ENCODE peak calls at places on chromosome 5, in nine cellular contexts. U, Q, E, X, Y, Z, M, H and K are unnamed samples. For H3K4me1 and H3K36me3, the result is how much of the 10 kb centered on the place peaks cover.

GRCh38 chr5:116088062-116088461 is 3.2 kb downstream of the COMMD10 start:
- DNase-seq in U (no peak), Q (no peak), Y (no peak), Z (no peak), E (no peak), H (no peak), X (no peak), M (no peak), K (no peak)

GRCh38 chr5:51373880-51374523 is 9.2 kb upstream of the ISL1 start:
- DNase-seq in H (no peak), U (no peak), X (no peak), Q (no peak), M (no peak), Z (no peak), Y (no peak), E (no peak), K (no peak)

GRCh38 chr5:122454522-122454921 is 142.5 kb downstream of the SNCAIP start:
- DNase-seq in E (no peak), Z (no peak), U (peak), X (no peak), Q (no peak), H (no peak), Y (no peak), M (no peak), K (no peak)

GRCh38 chr5:73440262-73440661 is 8.3 kb downstream of the FOXD1 start:
- DNase-seq in E (no peak), X (no peak), Q (no peak), H (no peak), U (no peak), M (no peak), Z (no peak), Y (no peak), K (no peak)

GRCh38 chr5:107563957-107564544 is 106.7 kb downstream of the EFNA5 start:
- DNase-seq in Q (no peak), E (no peak), X (peak), Y (no peak), M (peak), H (no peak), U (no peak), Z (no peak), K (no peak)

GRCh38 chr5:1875843-1876671 is 6.7 kb downstream of the IRX4 start:
- DNase-seq in Z (no peak), E (no peak), Y (no peak), M (no peak), X (no peak), Q (no peak), H (no peak), U (no peak), K (no peak)

GRCh38 chr5:151424892-151425523 is 22.4 kb upstream of the SLC36A1 start:
- DNase-seq in M (no peak), Y (no peak), U (no peak), E (no peak), Z (no peak), Q (no peak), H (no peak), X (no peak), K (no peak)

GRCh38 chr5:9617191-9617590 is 13.0 kb downstream of the TAS2R1 start:
- DNase-seq in H (no peak), U (no peak), Y (no peak), Z (no peak), Q (no peak), X (no peak), M (no peak), E (no peak), K (no peak)

GRCh38 chr5:168408561-168409321 is 77.5 kb upstream of the RARS1 start:
- DNase-seq in X (peak), Z (peak), Y (no peak), H (no peak), E (no peak), M (no peak), Q (no peak), U (no peak), K (no peak)

GRCh38 chr5:91212336-91213092 is 170.6 kb downstream of the ARRDC3 start:
- DNase-seq in U (peak), Z (peak), H (peak), M (no peak), E (no peak), Q (no peak), X (peak), Y (peak), K (no peak)

GRCh38 chr5:124692324-124692723 is 54.1 kb downstream of the ZNF608 start:
- DNase-seq in H (no peak), Q (no peak), E (no peak), M (no peak), X (peak), Y (no peak), Z (no peak), U (no peak), K (no peak)

GRCh38 chr5:29016067-29016466 is 1977.7 kb upstream of the CDH9 start:
- DNase-seq in M (peak), H (no peak), Z (no peak), U (no peak), Y (no peak), X (no peak), E (no peak), Q (no peak), K (no peak)

GRCh38 chr5:160083501-160083900 is 35.7 kb downstream of the PWWP2A start:
- DNase-seq in Y (no peak), M (no peak), U (no peak), H (no peak), X (no peak), Z (no peak), E (no peak), Q (no peak), K (no peak)

GRCh38 chr5:34866989-34867471 is 28.1 kb downstream of the TTC23L start:
- DNase-seq in H (no peak), M (no peak), Z (no peak), Y (no peak), X (no peak), E (no peak), Q (no peak), U (peak), K (no peak)

GRCh38 chr5:134070648-134070978 is 43.9 kb upstream of the TCF7 start:
- DNase-seq in X (no peak), U (no peak), E (no peak), H (no peak), Q (no peak), Y (no peak), Z (no peak), M (peak), K (no peak)

GRCh38 chr5:91074615-91075014 is 308.5 kb downstream of the ARRDC3 start:
- DNase-seq in H (no peak), M (no peak), Q (no peak), Z (no peak), U (no peak), E (no peak), Y (no peak), X (peak), K (no peak)

GRCh38 chr5:80655231-80655784 is 525 bp upstream of the DHFR start:
- DNase-seq in U (no peak), Q (no peak), E (no peak), M (peak), Y (no peak), X (peak), Z (no peak), H (no peak), K (no peak)

GRCh38 chr5:68544656-68545565 is 329.4 kb downstream of the PIK3R1 start:
- DNase-seq in Y (peak), Z (no peak), Q (no peak), U (peak), E (no peak), H (no peak), X (no peak), M (peak), K (no peak)
- H3K4me1 ChIP-seq in Y (under half), Z (under half), Q (under half), U (under half), E (under half), H (under half), X (under half), M (under half), K (under half)

GRCh38 chr5:83096660-83097334 is 19.4 kb downstream of the XRCC4 start:
- DNase-seq in Z (no peak), H (no peak), E (no peak), Y (no peak), M (no peak), Q (no peak), U (no peak), X (no peak), K (no peak)

GRCh38 chr5:83097582-83098265 is 20.4 kb downstream of the XRCC4 start:
- DNase-seq in E (no peak), U (no peak), Z (no peak), M (no peak), Q (no peak), H (no peak), Y (no peak), X (peak), K (no peak)

GRCh38 chr5:83101514-83101913 is 24.2 kb downstream of the XRCC4 start:
- DNase-seq in U (no peak), M (no peak), H (no peak), Q (no peak), Y (no peak), X (no peak), E (no peak), Z (no peak), K (no peak)

GRCh38 chr5:83099001-83099400 is 21.7 kb downstream of the XRCC4 start:
- DNase-seq in Y (no peak), U (peak), X (no peak), M (no peak), Z (no peak), H (no peak), E (no peak), Q (no peak), K (no peak)

GRCh38 chr5:83099445-83099844 is 22.1 kb downstream of the XRCC4 start:
- DNase-seq in Y (no peak), H (no peak), Z (no peak), Q (no peak), M (no peak), E (no peak), U (peak), X (no peak), K (no peak)
- H3K36me3 ChIP-seq in Y (under half), H (under half), Z (under half), Q (under half), M (under half), E (under half), U (under half), X (under half), K (under half)

GRCh38 chr5:16690243-16690839 is 73.5 kb upstream of the RETREG1 start:
- DNase-seq in Q (no peak), X (peak), Y (no peak), H (no peak), Z (peak), M (no peak), U (peak), E (no peak), K (no peak)
- TF ChIP-seq CTCF in Q (peak), X (peak), Y (peak), H (peak), Z (peak), M (peak), U (peak), E (peak), K (peak)

GRCh38 chr5:139186293-139186692 is 11.9 kb downstream of the SIL1 start:
- DNase-seq in H (no peak), M (no peak), Q (no peak), X (no peak), E (no peak), U (no peak), Y (no peak), Z (no peak), K (no peak)

GRCh38 chr5:139182528-139183296 is 15.5 kb downstream of the SIL1 start:
- DNase-seq in U (no peak), M (no peak), Z (no peak), Q (no peak), H (no peak), X (no peak), E (no peak), Y (no peak), K (no peak)

GRCh38 chr5:139186752-139187326 is 11.3 kb downstream of the SIL1 start:
- DNase-seq in M (no peak), Z (no peak), E (no peak), X (peak), Y (no peak), U (no peak), H (no peak), Q (no peak), K (no peak)

GRCh38 chr5:139183502-139183901 is 14.7 kb downstream of the SIL1 start:
- DNase-seq in Q (no peak), Y (no peak), Z (no peak), X (no peak), U (no peak), H (no peak), M (no peak), E (no peak), K (no peak)

DNA sequence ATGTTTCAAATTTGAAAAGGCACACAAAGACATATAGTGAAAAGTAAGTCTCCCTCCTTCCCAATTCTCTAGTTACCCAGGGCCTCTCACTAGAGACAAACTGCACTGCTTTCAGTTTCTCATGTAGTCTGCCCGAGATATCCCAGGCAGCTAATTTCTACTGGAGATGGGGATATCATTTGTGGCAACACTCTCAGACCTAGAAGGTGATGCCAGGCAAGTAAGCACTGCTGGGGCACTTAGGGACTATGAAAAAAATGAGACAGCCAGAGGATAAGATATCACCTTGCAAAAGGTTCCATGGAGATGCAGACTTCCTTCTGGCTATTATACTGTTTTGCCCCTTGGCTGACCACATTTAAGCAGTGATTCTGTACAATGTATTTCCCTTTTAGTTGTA is 12.6 kb downstream of the SIL1 start:
- DNase-seq in H (no peak), M (no peak), Z (no peak), Q (no peak), U (no peak), E (no peak), X (peak), Y (no peak), K (no peak)
- H3K4me1 ChIP-seq in H (under half), M (under half), Z (half or more), Q (under half), U (under half), E (under half), X (under half), Y (under half), K (under half)

GRCh38 chr5:138386290-138386689 is 33.8 kb downstream of the KDM3B start:
- DNase-seq in M (no peak), U (peak), X (no peak), E (no peak), Q (no peak), H (no peak), Z (no peak), Y (no peak), K (no peak)
- H3K36me3 ChIP-seq in M (under half), U (under half), X (under half), E (half or more), Q (half or more), H (half or more), Z (half or more), Y (under half), K (half or more)

DNA sequence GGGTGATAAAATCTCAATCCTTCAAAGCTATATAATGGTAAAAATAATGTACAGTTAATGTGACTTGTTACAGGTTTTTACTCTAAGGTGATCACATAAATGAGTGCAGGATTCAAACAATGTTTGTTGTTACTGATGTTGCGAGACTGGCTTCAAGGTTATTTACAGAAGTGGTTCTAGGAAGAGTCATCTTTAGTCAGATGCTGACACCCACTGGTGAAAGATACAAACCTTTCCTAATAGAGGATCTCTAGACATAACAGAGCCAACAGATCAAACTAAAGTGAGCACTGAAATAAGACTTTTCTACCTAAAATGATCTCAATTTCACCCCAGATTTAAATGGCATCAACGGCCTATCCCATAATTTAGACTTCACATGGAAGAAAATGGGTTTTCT is 20.2 kb downstream of the ARSB start:
- DNase-seq in U (no peak), E (no peak), X (peak), Y (no peak), M (peak), Z (peak), Q (no peak), H (no peak), K (no peak)
- TF ChIP-seq CTCF in U (peak), E (peak), X (peak), Y (peak), M (peak), Z (peak), Q (peak), H (peak), K (peak)

DNA sequence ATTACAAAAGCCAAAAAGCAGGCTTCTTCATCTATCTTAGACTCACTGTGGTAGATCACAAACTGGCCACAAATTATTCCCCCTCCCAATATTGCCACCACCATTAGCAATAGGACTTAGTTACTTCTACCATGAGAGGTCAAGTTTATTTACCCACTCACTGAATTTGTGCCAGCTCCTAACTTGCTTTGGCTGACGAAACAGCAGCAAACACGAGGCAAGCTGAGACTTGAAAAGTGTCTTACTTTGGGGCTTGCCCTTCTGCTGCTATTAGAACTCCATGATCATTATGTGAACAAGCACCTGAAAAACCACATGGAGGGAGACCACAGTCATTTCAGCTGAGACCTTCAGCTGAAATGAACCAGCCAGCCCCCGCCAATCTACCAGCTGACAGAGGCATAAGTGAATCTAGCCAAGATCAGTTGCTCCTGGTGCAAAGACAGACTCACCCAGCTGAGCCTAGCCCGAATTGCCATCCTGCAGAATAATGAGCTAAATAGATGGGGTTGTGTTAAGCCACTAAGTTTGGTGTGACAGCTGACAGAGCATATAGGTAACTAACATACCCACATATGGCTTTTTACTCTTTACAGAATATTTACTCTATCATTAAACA is 5.7 kb downstream of the WDR41 start:
- DNase-seq in Z (no peak), Q (no peak), X (peak), U (no peak), M (no peak), E (no peak), H (no peak), Y (no peak), K (no peak)
- H3K4me1 ChIP-seq in Z (under half), Q (under half), X (under half), U (under half), M (under half), E (under half), H (under half), Y (under half), K (under half)